ENCODE peak calls at places on chromosome 2, in five cellular contexts. One of them, this sample, is unnamed.

GRCh38 chr2:73830871-73831401 is 2.2 kb downstream of the STAMBP start:
- DNase-seq in GM04503: peak; percentile 67
- DNase-seq in HFFc6: peak; percentile 91
- DNase-seq in C1 segment of cervical spinal cord: no peak
- DNase-seq in non-pigmented ciliary epithelial cell: peak; percentile 89
- DNase-seq in this sample: no peak

GRCh38 chr2:188244383-188244782 is 47.3 kb upstream of the GULP1 start:
- DNase-seq in GM04503: no peak
- DNase-seq in C1 segment of cervical spinal cord: no peak
- DNase-seq in HFFc6: no peak
- DNase-seq in non-pigmented ciliary epithelial cell: no peak
- DNase-seq in this sample: no peak

GRCh38 chr2:102604754-102605153 is 14.6 kb upstream of the SLC9A2 start:
- DNase-seq in GM04503: no peak
- DNase-seq in HFFc6: no peak
- DNase-seq in non-pigmented ciliary epithelial cell: no peak
- DNase-seq in C1 segment of cervical spinal cord: no peak
- DNase-seq in this sample: no peak

GRCh38 chr2:162244559-162245031 is 1.4 kb upstream of the FAP start:
- DNase-seq in C1 segment of cervical spinal cord: no peak
- DNase-seq in GM04503: peak; percentile 87
- DNase-seq in non-pigmented ciliary epithelial cell: peak; percentile 92
- DNase-seq in HFFc6: peak; percentile 91
- DNase-seq in this sample: no peak

GRCh38 chr2:45928946-45929345 is 277.5 kb downstream of the PRKCE start:
- DNase-seq in HFFc6: no peak
- DNase-seq in GM04503: no peak
- DNase-seq in non-pigmented ciliary epithelial cell: no peak
- DNase-seq in C1 segment of cervical spinal cord: no peak
- DNase-seq in this sample: no peak

GRCh38 chr2:145006957-145007672 is 487.2 kb upstream of the ZEB2 start:
- DNase-seq in C1 segment of cervical spinal cord: no peak
- DNase-seq in non-pigmented ciliary epithelial cell: peak; percentile 97
- DNase-seq in GM04503: peak; percentile 98
- DNase-seq in HFFc6: peak; percentile 97
- DNase-seq in this sample: no peak

GRCh38 chr2:159925975-159926374 is 128.0 kb upstream of the CD302 start:
- DNase-seq in C1 segment of cervical spinal cord: no peak
- DNase-seq in GM04503: no peak
- DNase-seq in non-pigmented ciliary epithelial cell: no peak
- DNase-seq in HFFc6: no peak
- DNase-seq in this sample: no peak

GRCh38 chr2:145644820-145645302 is 1124.9 kb upstream of the ZEB2 start:
- DNase-seq in HFFc6: no peak
- DNase-seq in GM04503: no peak
- DNase-seq in C1 segment of cervical spinal cord: no peak
- DNase-seq in non-pigmented ciliary epithelial cell: no peak
- DNase-seq in this sample: no peak